ENCODE peak calls at places on chromosomes 11 and 22, in five cellular contexts. H is mammary epithelial cell, G is neuronal stem cell, D is OCI-LY7, F is Karpas-422. Y is an unnamed sample.

GRCh38 chr11:75490221-75491181 is 35.2 kb downstream of the GDPD5 start:
- DNase-seq in G (no peak), F (no peak), H (peak; percentile 32), D (no peak), Y (no peak)

GRCh38 chr22:46007848-46008261 is 30.9 kb upstream of the WNT7B start:
- DNase-seq in G (no peak), D (no peak), H (peak; percentile 83), F (no peak), Y (no peak)

GRCh38 chr11:100543386-100543785 is 143.7 kb upstream of the ARHGAP42 start:
- DNase-seq in F (no peak), G (no peak), H (no peak), D (no peak), Y (no peak)

GRCh38 chr11:47269829-47270305 is at the start of gene MADD:
- DNase-seq in H (peak; percentile 71), G (peak; percentile 86), D (peak; percentile 96), F (peak; percentile 96), Y (peak; percentile 92)

GRCh38 chr11:11422291-11423128 is 69.5 kb upstream of the CSNK2A3 start:
- DNase-seq in G (no peak), F (no peak), D (no peak), H (peak; percentile 73), Y (no peak)

GRCh38 chr11:19187880-19188279 is 13.9 kb downstream of the CSRP3 start:
- DNase-seq in D (no peak), G (peak; percentile 18), H (peak; percentile 12), F (no peak), Y (no peak)

GRCh38 chr11:10629431-10630002 is 61.1 kb upstream of the LYVE1 start:
- DNase-seq in G (no peak), F (no peak), D (no peak), H (no peak), Y (no peak)

GRCh38 chr11:134033696-134034491 is 35.0 kb upstream of the JAM3 start:
- DNase-seq in H (peak; percentile 66), D (no peak), F (peak; percentile 86), G (peak; percentile 72), Y (peak; percentile 7)

GRCh38 chr22:46027219-46028068 is 50.5 kb upstream of the WNT7B start:
- DNase-seq in H (no peak), G (no peak), F (no peak), D (peak; percentile 22), Y (peak; percentile 27)

GRCh38 chr22:17159504-17159951 is 451 bp upstream of the HDHD5 start:
- DNase-seq in D (no peak), G (no peak), H (peak; percentile 64), F (no peak), Y (no peak)

GRCh38 chr11:61473370-61474025 is 35.1 kb upstream of the LRRC10B start:
- DNase-seq in G (no peak), F (no peak), H (peak; percentile 59), D (no peak), Y (no peak)

GRCh38 chr11:91707652-91708051 is 517.0 kb upstream of the FAT3 start:
- DNase-seq in D (no peak), G (no peak), H (no peak), F (no peak), Y (no peak)

GRCh38 chr11:27024865-27025264 is 15.8 kb upstream of the BBOX1 start:
- DNase-seq in D (no peak), F (no peak), H (no peak), G (no peak), Y (no peak)

GRCh38 chr11:35838071-35838470 is 105.8 kb upstream of the LDLRAD3 start:
- DNase-seq in H (no peak), G (no peak), D (no peak), F (no peak), Y (no peak)

GRCh38 chr22:35413624-35414023 is 13.7 kb downstream of the MCM5 start:
- DNase-seq in F (no peak), H (no peak), D (no peak), G (no peak), Y (no peak)

GRCh38 chr11:85627332-85627997 is at the start of gene DLG2:
- DNase-seq in F (peak; percentile 69), G (peak; percentile 15), H (peak; percentile 59), D (peak; percentile 19), Y (peak; percentile 34)

GRCh38 chr11:110317516-110317932 is 21.1 kb upstream of the RDX start:
- DNase-seq in H (peak; percentile 33), F (no peak), D (no peak), G (no peak), Y (no peak)

GRCh38 chr22:33372875-33373274 is 314.7 kb upstream of the SYN3 start:
- DNase-seq in F (no peak), H (no peak), G (no peak), D (no peak), Y (no peak)

GRCh38 chr11:10452211-10452767 is 2.8 kb upstream of the AMPD3 start:
- DNase-seq in G (no peak), D (no peak), H (no peak), F (no peak), Y (no peak)

GRCh38 chr11:116927163-116927772 is 89.8 kb upstream of the APOA1 start:
- DNase-seq in H (no peak), G (no peak), F (peak; percentile 40), D (peak; percentile 88), Y (no peak)

GRCh38 chr22:48422900-48423480 is 1404.7 kb downstream of the BRD1 start:
- DNase-seq in D (no peak), F (no peak), G (no peak), H (no peak), Y (no peak)

GRCh38 chr22:21104126-21104691 is 58.5 kb downstream of the LRRC74B start:
- DNase-seq in D (no peak), F (no peak), G (no peak), H (no peak), Y (no peak)

GRCh38 chr11:112941096-112941495 is 20.1 kb upstream of the NCAM1 start:
- DNase-seq in G (no peak), F (no peak), D (no peak), H (no peak), Y (no peak)

GRCh38 chr22:32619614-32620426 is 145.2 kb downstream of the FBXO7 start:
- DNase-seq in D (no peak), G (no peak), H (peak; percentile 69), F (no peak), Y (no peak)

GRCh38 chr11:100741866-100742625 is 55.0 kb downstream of the ARHGAP42 start:
- DNase-seq in D (no peak), G (no peak), F (no peak), H (no peak), Y (no peak)

GRCh38 chr22:33919591-33920501 is at the start of gene LARGE1:
- DNase-seq in H (peak; percentile 55), G (peak; percentile 27), D (peak; percentile 52), F (no peak), Y (peak; percentile 86)

DNA sequence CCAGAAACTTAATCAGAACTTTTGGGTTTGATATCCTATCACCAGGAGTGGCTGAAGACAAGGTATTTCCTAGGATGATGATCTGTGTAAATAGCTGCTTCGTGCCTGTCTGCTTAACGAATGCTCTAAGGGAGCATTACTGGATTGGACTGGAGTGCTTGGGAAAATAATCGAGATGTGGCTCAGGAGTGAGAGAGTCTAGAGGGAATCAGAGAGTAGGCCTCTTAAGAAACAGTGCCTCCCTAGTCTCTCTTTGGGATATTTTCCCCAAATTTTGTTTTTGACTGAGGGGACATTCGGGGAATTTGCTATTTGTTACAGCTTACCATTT is 2.5 kb downstream of the MAML2 start:
- DNase-seq in D (no peak), G (no peak), F (no peak), H (peak; percentile 22), Y (no peak)
- H2AFZ ChIP-seq in D (no peak overlapping the region), G (no peak overlapping the region), F (no peak overlapping the region), H (peak overlapping the region; percentile 84), Y (no peak overlapping the region)

GRCh38 chr22:19107730-19108074 is 14.5 kb downstream of the DGCR2 start:
- DNase-seq in H (no peak), G (no peak), D (no peak), F (no peak), Y (no peak)

GRCh38 chr22:19103881-19104821 is 18.1 kb downstream of the DGCR2 start:
- DNase-seq in H (no peak), F (no peak), G (no peak), D (no peak), Y (no peak)

GRCh38 chr22:19106886-19107729 is 15.1 kb downstream of the DGCR2 start:
- DNase-seq in D (no peak), G (no peak), H (no peak), F (no peak), Y (no peak)

GRCh38 chr22:19105456-19105855 is 16.8 kb downstream of the DGCR2 start:
- DNase-seq in F (no peak), H (no peak), G (no peak), D (no peak), Y (no peak)

DNA sequence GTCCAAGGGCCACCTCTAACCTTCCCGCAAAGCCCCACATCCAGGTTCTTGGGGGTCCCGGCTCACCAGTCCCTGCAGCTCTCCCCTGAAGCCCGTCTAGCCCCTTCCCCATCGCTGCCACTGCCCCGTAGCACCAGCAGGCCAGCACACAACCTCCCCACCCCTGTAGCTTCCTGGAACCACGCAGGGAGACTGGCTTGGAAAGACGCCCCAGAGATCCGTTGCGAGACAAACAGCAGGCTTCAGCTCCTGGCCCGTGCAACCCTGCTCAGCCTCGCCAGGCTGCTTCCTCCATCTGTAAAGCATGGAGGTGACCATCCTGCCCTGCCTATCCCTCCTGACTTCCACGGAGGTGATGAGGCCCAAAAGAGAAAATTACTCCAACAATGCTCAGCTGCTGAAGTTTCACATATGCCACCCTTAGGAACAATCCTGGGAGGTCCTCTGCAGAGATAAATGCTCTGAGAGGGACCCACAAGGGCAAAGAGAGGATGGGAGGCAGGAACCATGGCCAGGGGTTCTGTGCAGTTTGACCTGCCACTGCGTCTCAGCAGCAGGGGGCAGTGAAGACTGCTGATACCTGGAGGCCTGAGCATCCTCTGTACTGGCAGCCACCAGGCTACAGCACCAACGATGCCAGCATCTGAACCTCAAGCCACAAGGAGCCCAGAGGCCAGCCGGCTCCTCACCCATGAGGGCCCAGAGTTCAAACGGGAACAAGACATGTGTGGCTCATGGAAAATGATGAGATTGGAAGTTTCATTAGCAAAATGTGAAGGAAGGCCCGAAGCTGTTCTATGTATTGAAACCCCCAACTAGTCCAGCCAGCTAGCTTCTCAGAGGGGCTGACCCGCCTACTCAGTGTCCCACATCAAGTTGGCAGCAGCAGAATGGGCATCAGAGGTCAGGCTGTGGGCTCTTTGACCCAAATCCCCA is 16.1 kb downstream of the DGCR2 start:
- DNase-seq in H (peak; percentile 30), G (no peak), D (peak; percentile 55), F (peak; percentile 73), Y (no peak)
- H3K4me2 ChIP-seq in H (no peak overlapping the region), G (no peak overlapping the region), D (no peak overlapping the region), F (no peak overlapping the region), Y (no peak overlapping the region)

GRCh38 chr22:22440188-22440587 is 68.4 kb downstream of the ZNF280B start:
- DNase-seq in H (no peak), D (no peak), F (no peak), G (no peak), Y (no peak)
- H3K27ac ChIP-seq in H (no peak overlapping the region), D (no peak overlapping the region), F (no peak overlapping the region), G (no peak overlapping the region), Y (no peak overlapping the region)

DNA sequence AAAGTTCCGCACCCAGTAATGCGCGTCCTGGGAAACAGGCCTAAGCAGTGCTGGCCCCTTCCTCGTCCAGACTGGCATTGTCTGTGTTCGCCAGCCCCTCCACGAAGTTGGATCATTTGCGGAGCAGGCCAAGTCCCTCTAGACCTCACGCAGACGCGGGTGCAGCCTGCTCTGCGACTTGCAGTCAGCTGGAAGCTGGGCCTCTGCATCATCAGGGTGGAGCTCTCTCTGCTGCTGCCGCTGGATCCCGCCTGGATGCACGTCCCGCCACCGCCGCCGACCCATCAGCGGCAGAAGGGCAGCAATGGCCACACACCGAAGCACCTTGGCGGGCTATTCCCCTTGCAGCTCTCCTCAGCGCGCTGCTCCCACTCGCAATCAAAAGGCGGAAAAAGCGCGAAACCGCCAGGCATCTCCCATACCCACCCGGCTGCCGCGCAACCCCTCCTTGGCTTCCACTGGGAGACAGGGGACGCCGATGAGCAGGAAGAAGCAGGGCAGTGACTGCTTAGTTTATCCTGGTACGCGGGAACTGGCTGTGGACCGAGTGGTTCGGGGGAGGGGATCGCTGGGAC is 34.1 kb upstream of the GLYATL1 start:
- DNase-seq in G (peak; percentile 59), F (no peak), D (no peak), H (peak; percentile 74), Y (no peak)
- H2AFZ ChIP-seq in G (peak overlapping the region; percentile 92), F (no peak overlapping the region), D (no peak overlapping the region), H (peak overlapping the region; percentile 99), Y (no peak overlapping the region)

Y was measured in MM.1S.